ENCODE peak calls at places on chromosomes 12 and 14, in eight cellular contexts. K is heart left ventricle, O is kidney, C is heart right ventricle, U is DND-41, M is ovary, G is GM12878, I is transverse colon. H is an unnamed sample. For H3K9me3, the result is how much of the 10 kb centered on the place peaks cover.

GRCh38 chr12:15880721-15881120 is 1.5 kb upstream of the STRAP start:
- DNase-seq in U (no peak), K (no peak), O (no peak), M (no peak), C (no peak), I (no peak), G (no peak), H (no peak)

GRCh38 chr14:95896628-95897027 is 20.0 kb downstream of the TUNAR start:
- DNase-seq in G (no peak), C (no peak), K (no peak), M (no peak), I (no peak), O (no peak), U (no peak), H (no peak)

GRCh38 chr12:101876861-101877815 is at the start of gene DRAM1:
- DNase-seq in I (peak), U (peak), O (peak), M (peak), C (peak), K (peak), G (no peak), H (peak)

GRCh38 chr12:6465467-6466183 is 4.9 kb downstream of the VAMP1 start:
- DNase-seq in I (peak), K (peak), O (no peak), U (peak), G (no peak), M (peak), C (peak), H (no peak)

GRCh38 chr14:71320734-71321555 is 413.7 kb downstream of the PCNX1 start:
- DNase-seq in G (no peak), I (peak), C (peak), U (peak), K (peak), M (peak), O (peak), H (peak)

GRCh38 chr12:93572712-93573551 is 457 bp downstream of the SOCS2 start:
- DNase-seq in C (peak), U (peak), O (peak), G (no peak), K (peak), M (peak), I (peak), H (peak)

GRCh38 chr14:79510659-79511058 is 700.6 kb downstream of the DIO2 start:
- DNase-seq in K (no peak), C (no peak), I (no peak), G (no peak), M (no peak), O (no peak), U (no peak), H (no peak)

GRCh38 chr12:118150625-118151024 is 14.7 kb downstream of the PEBP1 start:
- DNase-seq in M (no peak), K (no peak), C (no peak), U (no peak), G (no peak), O (no peak), I (no peak), H (no peak)

GRCh38 chr12:68612245-68612644 is 1.5 kb downstream of the RAP1B start:
- DNase-seq in G (no peak), C (no peak), I (no peak), K (no peak), O (no peak), U (no peak), M (no peak), H (no peak)

GRCh38 chr14:102819176-102819628 is 42.0 kb downstream of the TRAF3 start:
- DNase-seq in G (peak), K (no peak), M (no peak), I (peak), C (no peak), U (no peak), O (no peak), H (no peak)

GRCh38 chr14:21913759-21914158 is 240.1 kb upstream of the OR4E1 start:
- DNase-seq in G (peak), C (peak), K (peak), O (no peak), U (peak), M (no peak), I (peak), H (no peak)

GRCh38 chr12:52945389-52946232 is 3.3 kb upstream of the KRT18 start:
- DNase-seq in G (no peak), O (no peak), C (no peak), I (peak), M (no peak), U (no peak), K (no peak), H (no peak)

DNA sequence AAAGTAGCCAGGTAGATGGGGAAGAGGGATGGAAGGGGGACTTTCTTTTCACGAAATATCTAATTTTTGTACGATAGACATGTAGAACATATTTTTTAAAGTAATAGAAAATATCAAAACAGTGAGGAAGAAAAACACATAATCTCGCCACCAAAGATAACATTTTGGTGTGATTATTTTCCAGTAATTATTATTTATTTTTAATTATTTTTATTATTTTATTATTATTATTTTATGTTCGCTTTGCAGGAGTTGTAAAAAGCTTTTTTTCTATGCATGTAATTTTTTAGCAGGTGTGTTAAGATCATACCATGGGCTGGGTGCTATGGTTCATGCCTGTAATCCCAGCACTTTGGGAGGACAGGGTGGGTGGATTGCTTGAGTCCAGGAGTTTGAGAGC is 85.6 kb upstream of the CCND2 start:
- DNase-seq in C (no peak), G (no peak), U (no peak), I (no peak), O (no peak), K (no peak), M (no peak), H (no peak)
- H3K9me3 ChIP-seq in C (under half), G (under half), U (under half), I (under half), O (under half), K (under half), M (under half), H (under half)

GRCh38 chr14:26444745-26445144 is 153.1 kb downstream of the NOVA1 start:
- DNase-seq in C (no peak), U (peak), G (no peak), K (no peak), M (no peak), I (no peak), O (no peak), H (no peak)
- H3K9me3 ChIP-seq in C (under half), U (under half), G (under half), K (under half), M (under half), I (under half), O (under half), H (under half)

GRCh38 chr12:99213047-99213446 is 434.5 kb upstream of the GARIN6 start:
- DNase-seq in G (no peak), U (no peak), M (no peak), O (no peak), K (no peak), I (no peak), C (no peak), H (no peak)

DNA sequence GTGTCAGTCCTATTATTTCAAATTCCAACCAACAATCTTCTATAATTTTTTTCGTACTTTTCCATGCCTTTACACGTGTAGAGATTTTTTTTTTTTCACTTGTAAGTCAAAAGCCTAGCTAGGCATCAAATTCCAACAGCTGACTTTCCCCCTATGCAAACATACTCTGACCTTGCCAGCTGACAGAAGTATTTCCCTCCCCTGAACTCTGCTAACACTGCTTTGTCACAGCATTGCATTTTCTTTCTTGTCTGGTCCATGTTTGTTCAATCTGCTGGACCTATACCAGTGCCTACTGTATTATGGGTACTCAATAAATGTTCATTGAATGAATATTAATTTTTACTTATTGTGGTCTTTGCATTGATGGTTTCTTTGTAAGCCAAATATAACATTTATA is 435.3 kb upstream of the GARIN6 start:
- DNase-seq in O (no peak), I (no peak), K (no peak), G (no peak), M (no peak), C (no peak), U (no peak), H (no peak)
- H3K9me3 ChIP-seq in O (under half), I (under half), K (under half), G (under half), M (under half), C (under half), U (under half), H (half or more)

GRCh38 chr14:106062502-106063272 is 536.3 kb downstream of the TMEM121 start:
- DNase-seq in U (peak), K (no peak), C (no peak), O (no peak), G (no peak), M (no peak), I (no peak), H (no peak)
- H3K9me3 ChIP-seq in U (under half), K (under half), C (under half), O (under half), G (under half), M (under half), I (under half), H (under half)

DNA sequence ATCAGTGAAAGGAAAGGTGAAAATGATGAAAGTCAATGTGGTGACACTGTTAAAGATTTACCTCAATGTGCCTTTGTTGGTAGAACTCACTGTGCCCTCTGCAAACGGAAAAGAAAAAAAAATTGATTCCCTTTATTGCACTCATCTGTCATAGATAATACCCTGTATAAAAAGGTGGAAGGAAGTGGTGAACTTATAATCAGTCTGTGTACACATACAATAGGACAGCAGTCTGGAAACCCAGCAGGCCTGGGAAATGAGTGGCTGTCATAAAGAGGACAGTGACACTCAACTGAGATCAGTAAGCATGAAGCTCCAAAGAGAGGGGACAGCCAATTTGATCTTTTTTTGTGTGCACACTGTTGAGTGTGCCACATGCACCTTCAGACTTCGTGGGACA is 364.7 kb downstream of the NOVA1 start:
- DNase-seq in U (no peak), O (no peak), G (no peak), I (no peak), M (no peak), C (no peak), K (no peak), H (no peak)
- H3K9me3 ChIP-seq in U (under half), O (under half), G (under half), I (under half), M (under half), C (under half), K (under half), H (under half)

DNA sequence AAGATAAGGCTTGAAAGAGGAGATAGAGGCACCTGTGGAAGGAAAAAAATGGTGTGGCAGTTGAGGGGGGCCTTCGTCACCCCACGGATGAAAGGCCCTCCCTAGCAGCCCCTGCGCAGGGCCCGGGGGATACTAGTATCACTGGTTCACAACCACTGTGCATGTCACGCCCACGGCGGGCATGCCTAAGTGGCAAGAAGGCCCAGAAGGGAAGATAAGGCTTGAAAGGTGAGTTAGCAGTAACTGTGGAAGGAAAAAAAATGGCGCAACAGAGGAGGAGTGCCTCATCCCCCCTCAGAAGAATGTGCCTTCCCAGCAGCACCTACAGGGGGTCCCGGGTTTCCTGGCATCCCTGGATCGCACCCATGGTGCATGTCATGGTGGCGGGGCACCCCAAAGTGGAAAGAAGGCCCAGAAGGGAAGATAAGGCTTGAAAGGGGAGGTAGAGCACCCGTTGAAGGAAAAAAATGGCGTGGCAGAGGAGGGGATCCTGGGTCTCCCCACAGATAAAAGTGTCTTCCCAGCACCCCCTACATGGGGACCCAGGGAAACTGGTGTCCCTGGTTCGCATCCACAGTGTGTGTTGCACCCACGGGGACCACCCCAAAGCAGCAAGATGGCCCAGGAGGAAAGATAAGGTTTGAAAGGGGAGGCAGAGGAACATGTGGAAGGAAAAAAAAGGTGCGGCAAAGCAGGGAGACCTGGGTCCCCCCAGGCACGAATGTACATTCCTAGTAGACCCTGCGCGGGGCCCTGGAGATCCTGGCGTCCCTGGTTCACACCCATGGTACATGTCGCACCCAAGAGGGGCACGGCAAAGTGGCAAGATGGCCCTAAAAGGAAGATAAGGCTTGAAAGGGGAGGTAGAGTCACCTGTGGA is 279.2 kb downstream of the ALG10 start:
- DNase-seq in M (no peak), O (peak), C (no peak), G (no peak), K (no peak), I (no peak), U (no peak), H (no peak)
- H3K9me3 ChIP-seq in M (under half), O (under half), C (under half), G (under half), K (under half), I (under half), U (half or more), H (under half)

GRCh38 chr14:34569750-34570149 is 30.2 kb upstream of the EAPP start:
- DNase-seq in G (no peak), C (no peak), I (no peak), K (no peak), M (no peak), O (no peak), U (no peak), H (no peak)
- H3K9me3 ChIP-seq in G (under half), C (under half), I (under half), K (under half), M (under half), O (under half), U (under half), H (under half)

GRCh38 chr14:105837349-105838063 is 311.1 kb downstream of the TMEM121 start:
- DNase-seq in U (no peak), M (no peak), C (no peak), G (no peak), I (no peak), K (no peak), O (peak), H (no peak)
- H3K9me3 ChIP-seq in U (under half), M (under half), C (under half), G (under half), I (under half), K (under half), O (under half), H (under half)

GRCh38 chr12:65335021-65335714 is 56.7 kb downstream of the MSRB3 start:
- DNase-seq in C (peak), I (no peak), K (peak), G (no peak), U (no peak), M (peak), O (no peak), H (no peak)
- H3K9me3 ChIP-seq in C (under half), I (under half), K (under half), G (under half), U (under half), M (under half), O (under half), H (under half)

H was measured in left ventricle myocardium inferior.